ENCODE peak calls at places on chromosomes 7 and 10, in ten cellular contexts. N is psoas muscle, K is GM06990, D is bronchial epithelial cell, A is endodermal cell, T is pancreas, M is testis, W is GM23338, Z is Panc1, B is IMR-90. L is an unnamed sample. For H3K36me3, the result is how much of the 10 kb centered on the place peaks cover.

GRCh38 chr10:77680811-77681210 is 43.2 kb upstream of the KCNMA1 start:
- DNase-seq in N (no peak), K (no peak), D (no peak), A (peak), T (no peak), M (no peak), W (no peak), Z (no peak), B (no peak), L (no peak)

GRCh38 chr7:28879105-28879504 is 79.0 kb downstream of the TRIL start:
- DNase-seq in N (no peak), K (no peak), D (no peak), A (no peak), T (no peak), M (no peak), W (no peak), Z (no peak), B (no peak), L (no peak)

GRCh38 chr7:127041689-127042452 is 210.9 kb downstream of the GRM8 start:
- DNase-seq in N (no peak), K (no peak), D (no peak), A (no peak), T (no peak), M (no peak), W (no peak), Z (no peak), B (no peak), L (no peak)

GRCh38 chr7:136144182-136144581 is 167.0 kb upstream of the MTPN start:
- DNase-seq in N (no peak), K (no peak), D (no peak), A (no peak), T (no peak), M (no peak), W (no peak), Z (no peak), B (no peak), L (no peak)

GRCh38 chr10:235921-236320 is 100.7 kb downstream of the ZMYND11 start:
- DNase-seq in N (no peak), K (no peak), D (no peak), A (no peak), T (no peak), M (no peak), W (no peak), Z (no peak), B (no peak), L (no peak)

GRCh38 chr10:44010873-44011602 is 362.4 kb upstream of the ZNF32 start:
- DNase-seq in N (no peak), K (peak), D (peak), A (no peak), T (no peak), M (no peak), W (no peak), Z (no peak), B (peak), L (no peak)

GRCh38 chr10:62130948-62131347 is 137.7 kb downstream of the RTKN2 start:
- DNase-seq in N (no peak), K (no peak), D (peak), A (no peak), T (no peak), M (no peak), W (no peak), Z (no peak), B (peak), L (no peak)

GRCh38 chr10:124578231-124579002 is 116.8 kb downstream of the LHPP start:
- DNase-seq in N (peak), K (no peak), D (no peak), A (no peak), T (no peak), M (no peak), W (no peak), Z (no peak), B (no peak), L (peak)

GRCh38 chr7:114051871-114052324 is 133.1 kb upstream of the PPP1R3A start:
- DNase-seq in N (no peak), K (peak), D (no peak), A (no peak), T (no peak), M (no peak), W (no peak), Z (no peak), B (no peak), L (no peak)

GRCh38 chr7:49001610-49002033 is 77.3 kb downstream of the CDC14C start:
- DNase-seq in N (no peak), K (peak), D (peak), A (peak), T (peak), M (peak), W (peak), Z (peak), B (no peak), L (peak)

GRCh38 chr10:7826971-7827370 is 8.7 kb downstream of the TAF3 start:
- DNase-seq in N (no peak), K (no peak), D (peak), A (peak), T (peak), M (peak), W (peak), Z (no peak), B (peak), L (peak)

GRCh38 chr10:66586897-66587679 is 338.7 kb upstream of the LRRTM3 start:
- DNase-seq in N (no peak), K (no peak), D (no peak), A (no peak), T (no peak), M (no peak), W (no peak), Z (no peak), B (no peak), L (no peak)

GRCh38 chr7:150355666-150356059 is 13.0 kb upstream of the REPIN1 start:
- DNase-seq in N (no peak), K (no peak), D (no peak), A (no peak), T (no peak), M (no peak), W (no peak), Z (no peak), B (no peak), L (no peak)

GRCh38 chr10:84254552-84255137 is 9.8 kb downstream of the RGR start:
- DNase-seq in N (no peak), K (no peak), D (no peak), A (no peak), T (no peak), M (no peak), W (no peak), Z (no peak), B (no peak), L (no peak)

GRCh38 chr10:70462349-70462984 is 16.1 kb upstream of the PALD1 start:
- DNase-seq in N (peak), K (no peak), D (peak), A (peak), T (peak), M (peak), W (no peak), Z (no peak), B (no peak), L (no peak)

GRCh38 chr10:48519731-48520506 is 85.0 kb downstream of the ARHGAP22 start:
- DNase-seq in N (no peak), K (no peak), D (no peak), A (peak), T (no peak), M (no peak), W (no peak), Z (no peak), B (no peak), L (no peak)

GRCh38 chr7:83732305-83732704 is 83.4 kb upstream of the SEMA3E start:
- DNase-seq in N (no peak), K (no peak), D (no peak), A (no peak), T (no peak), M (no peak), W (no peak), Z (no peak), B (no peak), L (no peak)

GRCh38 chr10:70893227-70894006 is 5.1 kb upstream of the PCBD1 start:
- DNase-seq in N (no peak), K (no peak), D (no peak), A (peak), T (no peak), M (no peak), W (no peak), Z (no peak), B (no peak), L (peak)

GRCh38 chr7:19713676-19714075 is 4.8 kb upstream of the POLR1F start:
- DNase-seq in N (no peak), K (no peak), D (peak), A (peak), T (peak), M (peak), W (peak), Z (peak), B (peak), L (no peak)

GRCh38 chr10:116765549-116766162 is 23.3 kb upstream of the HSPA12A start:
- DNase-seq in N (no peak), K (no peak), D (no peak), A (no peak), T (peak), M (peak), W (peak), Z (no peak), B (no peak), L (peak)

GRCh38 chr7:90869335-90869734 is 273.2 kb downstream of the CDK14 start:
- DNase-seq in N (no peak), K (no peak), D (no peak), A (no peak), T (no peak), M (no peak), W (no peak), Z (no peak), B (no peak), L (no peak)

GRCh38 chr10:30625110-30625509 is 4.4 kb downstream of the LYZL2 start:
- DNase-seq in N (no peak), K (no peak), D (no peak), A (no peak), T (no peak), M (no peak), W (no peak), Z (no peak), B (peak), L (no peak)

GRCh38 chr7:52017802-52018679 is 701.4 kb upstream of the COBL start:
- DNase-seq in N (no peak), K (no peak), D (no peak), A (peak), T (peak), M (peak), W (peak), Z (peak), B (no peak), L (peak)

GRCh38 chr10:63120554-63120953 is 12.6 kb upstream of the NRBF2 start:
- DNase-seq in N (no peak), K (no peak), D (no peak), A (no peak), T (no peak), M (no peak), W (no peak), Z (no peak), B (peak), L (no peak)

GRCh38 chr7:64881461-64882287 is 21.4 kb upstream of the ZNF273 start:
- DNase-seq in N (no peak), K (no peak), D (no peak), A (peak), T (no peak), M (no peak), W (no peak), Z (no peak), B (no peak), L (no peak)

GRCh38 chr10:79142064-79142491 is 73.3 kb downstream of the ZMIZ1 start:
- DNase-seq in N (no peak), K (no peak), D (no peak), A (no peak), T (no peak), M (no peak), W (no peak), Z (no peak), B (peak), L (no peak)

GRCh38 chr7:108254259-108254658 is 124.1 kb upstream of the LAMB4 start:
- DNase-seq in N (no peak), K (no peak), D (no peak), A (no peak), T (no peak), M (no peak), W (no peak), Z (no peak), B (no peak), L (no peak)

GRCh38 chr7:81173766-81174281 is 255.0 kb upstream of the SEMA3C start:
- DNase-seq in N (no peak), K (no peak), D (peak), A (no peak), T (peak), M (no peak), W (peak), Z (peak), B (peak), L (no peak)

GRCh38 chr7:136617176-136617575 is 251.3 kb upstream of the CHRM2 start:
- DNase-seq in N (no peak), K (no peak), D (no peak), A (no peak), T (no peak), M (no peak), W (no peak), Z (no peak), B (peak), L (no peak)

GRCh38 chr7:108813247-108814014 is 243.8 kb downstream of the DNAJB9 start:
- DNase-seq in N (no peak), K (no peak), D (no peak), A (no peak), T (no peak), M (no peak), W (peak), Z (no peak), B (no peak), L (no peak)

GRCh38 chr7:55550010-55550409 is 22.3 kb downstream of the VOPP1 start:
- DNase-seq in N (no peak), K (no peak), D (no peak), A (peak), T (peak), M (no peak), W (no peak), Z (no peak), B (no peak), L (no peak)

GRCh38 chr7:41993173-41993867 is 243.7 kb downstream of the GLI3 start:
- DNase-seq in N (no peak), K (no peak), D (no peak), A (no peak), T (no peak), M (no peak), W (no peak), Z (no peak), B (peak), L (no peak)

GRCh38 chr7:100965723-100966541 is 3.4 kb upstream of the MUC12 start:
- DNase-seq in N (peak), K (peak), D (peak), A (peak), T (peak), M (peak), W (peak), Z (no peak), B (no peak), L (peak)

GRCh38 chr10:126902157-126902556 is 3.1 kb upstream of the DOCK1 start:
- DNase-seq in N (no peak), K (no peak), D (peak), A (no peak), T (no peak), M (no peak), W (no peak), Z (peak), B (peak), L (no peak)

GRCh38 chr10:126893841-126894240 is 11.4 kb upstream of the DOCK1 start:
- DNase-seq in N (no peak), K (no peak), D (no peak), A (no peak), T (no peak), M (no peak), W (no peak), Z (no peak), B (no peak), L (no peak)

GRCh38 chr10:126895214-126895781 is 9.9 kb upstream of the DOCK1 start:
- DNase-seq in N (no peak), K (no peak), D (no peak), A (no peak), T (peak), M (no peak), W (no peak), Z (no peak), B (no peak), L (no peak)

GRCh38 chr10:126903646-126904360 is 1.4 kb upstream of the DOCK1 start:
- DNase-seq in N (no peak), K (no peak), D (no peak), A (no peak), T (no peak), M (no peak), W (no peak), Z (no peak), B (no peak), L (no peak)

GRCh38 chr10:126898460-126898859 is 6.8 kb upstream of the DOCK1 start:
- DNase-seq in N (no peak), K (no peak), D (no peak), A (no peak), T (no peak), M (no peak), W (no peak), Z (no peak), B (no peak), L (no peak)
- H3K4me3 ChIP-seq in N (no peak), K (no peak), D (no peak), A (no peak), T (no peak), M (no peak), W (no peak), Z (no peak), B (no peak), L (no peak)

GRCh38 chr7:30583181-30583580 is 11.5 kb upstream of the GARS1 start:
- DNase-seq in N (no peak), K (no peak), D (no peak), A (no peak), T (no peak), M (no peak), W (no peak), Z (no peak), B (no peak), L (no peak)
- H3K36me3 ChIP-seq in N (under half), K (under half), D (under half), A (under half), T (under half), M (under half), W (under half), Z (under half), B (under half), L (under half)

DNA sequence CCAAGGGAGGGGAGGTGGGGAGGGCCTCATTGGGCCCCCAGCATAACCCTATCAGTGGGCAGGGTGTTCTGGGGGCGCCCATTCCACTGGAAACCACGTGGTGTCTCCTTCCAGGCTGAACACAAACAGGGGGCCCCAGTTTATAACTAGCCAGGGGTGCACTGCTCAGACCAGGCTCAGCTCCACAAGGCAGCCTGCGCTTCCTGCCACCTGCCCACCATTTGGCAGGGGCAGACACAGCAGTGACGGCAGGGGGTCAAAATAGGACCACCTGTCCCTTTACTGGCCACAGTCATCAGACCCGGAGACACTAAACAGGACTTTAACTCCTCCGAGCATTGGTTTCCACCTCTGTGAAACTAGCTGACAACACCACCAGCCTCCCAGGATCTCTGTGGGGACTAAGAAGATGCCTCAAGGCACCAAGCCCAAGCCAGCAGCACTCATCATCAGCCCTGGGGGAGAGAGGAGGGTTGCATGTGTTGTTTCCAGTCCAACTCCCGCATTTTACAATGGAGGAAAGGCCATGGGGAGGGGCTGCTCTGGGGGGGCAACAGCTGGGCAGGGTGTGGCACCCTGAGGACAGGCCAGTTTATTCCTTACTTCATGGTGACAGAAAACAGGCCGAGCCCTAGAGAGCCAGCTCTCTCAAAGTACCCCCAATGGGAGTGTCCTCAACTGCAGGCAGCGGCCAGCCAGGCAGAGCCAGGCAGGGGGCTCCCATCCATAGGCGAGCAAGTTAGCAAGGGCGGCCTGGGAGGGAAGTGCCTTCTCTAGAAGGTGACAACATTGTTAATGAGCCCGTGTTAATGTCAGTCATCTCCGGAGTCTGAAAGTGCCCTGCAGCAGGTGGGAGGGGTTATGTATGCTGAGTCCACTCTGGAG is 127.6 kb downstream of the TNS3 start:
- DNase-seq in N (no peak), K (no peak), D (no peak), A (peak), T (no peak), M (no peak), W (no peak), Z (no peak), B (peak), L (no peak)
- H3K4me3 ChIP-seq in N (no peak), K (no peak), D (no peak), A (no peak), T (no peak), M (no peak), W (no peak), Z (no peak), B (no peak), L (no peak)

DNA sequence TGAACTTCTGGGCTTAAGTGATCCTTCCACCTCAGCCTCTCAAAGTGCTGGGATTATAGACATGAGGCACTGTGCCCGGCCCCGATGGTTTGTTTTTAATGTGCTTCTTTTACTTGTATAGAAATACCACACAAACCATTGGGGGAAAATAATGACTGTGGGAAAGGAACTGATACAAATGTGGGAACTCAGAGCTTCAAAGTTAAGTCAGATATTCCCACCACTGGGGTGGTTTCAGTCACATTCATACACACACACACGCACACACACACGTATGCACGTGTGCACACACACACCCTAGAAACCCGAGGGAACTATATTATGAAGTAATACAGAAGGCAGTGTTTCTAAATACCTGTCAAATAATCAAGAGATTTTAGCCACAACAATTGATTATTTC is 17.0 kb downstream of the CPA4 start:
- DNase-seq in N (no peak), K (peak), D (no peak), A (no peak), T (no peak), M (no peak), W (no peak), Z (no peak), B (no peak), L (no peak)
- H3K36me3 ChIP-seq in N (under half), K (under half), D (under half), A (under half), T (under half), M (under half), W (under half), Z (under half), B (under half), L (under half)

DNA sequence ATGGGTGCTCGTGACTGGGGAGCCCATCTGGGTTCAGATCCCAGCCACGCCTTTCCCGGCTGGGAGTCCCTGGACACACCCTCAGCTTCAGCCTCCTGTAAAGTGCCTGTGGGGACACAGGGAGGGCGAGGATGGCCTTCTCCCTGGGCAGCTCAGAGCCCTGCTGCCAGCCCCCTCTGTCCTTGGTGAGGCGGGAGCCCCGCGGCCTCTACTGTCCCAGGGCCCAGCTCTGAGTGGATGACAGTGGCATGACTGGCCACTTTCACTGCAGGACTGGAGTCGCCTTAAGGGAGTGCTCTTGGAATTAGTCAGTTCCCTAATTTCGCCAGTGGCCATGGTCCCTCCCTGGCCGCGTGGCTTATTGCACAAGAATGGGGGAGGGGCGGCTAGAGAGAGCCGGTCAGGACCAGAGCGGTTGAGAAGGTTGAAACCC is 4.6 kb downstream of the BRI3 start:
- DNase-seq in N (peak), K (no peak), D (peak), A (no peak), T (peak), M (peak), W (no peak), Z (no peak), B (peak), L (peak)
- H3K4me3 ChIP-seq in N (peak), K (no peak), D (no peak), A (no peak), T (no peak), M (no peak), W (no peak), Z (peak), B (no peak), L (no peak)

GRCh38 chr10:97485647-97486281 is 12.5 kb downstream of the MMS19 start:
- DNase-seq in N (no peak), K (no peak), D (no peak), A (no peak), T (no peak), M (no peak), W (no peak), Z (no peak), B (no peak), L (no peak)
- H3K36me3 ChIP-seq in N (under half), K (under half), D (under half), A (under half), T (under half), M (under half), W (under half), Z (under half), B (under half), L (under half)

DNA sequence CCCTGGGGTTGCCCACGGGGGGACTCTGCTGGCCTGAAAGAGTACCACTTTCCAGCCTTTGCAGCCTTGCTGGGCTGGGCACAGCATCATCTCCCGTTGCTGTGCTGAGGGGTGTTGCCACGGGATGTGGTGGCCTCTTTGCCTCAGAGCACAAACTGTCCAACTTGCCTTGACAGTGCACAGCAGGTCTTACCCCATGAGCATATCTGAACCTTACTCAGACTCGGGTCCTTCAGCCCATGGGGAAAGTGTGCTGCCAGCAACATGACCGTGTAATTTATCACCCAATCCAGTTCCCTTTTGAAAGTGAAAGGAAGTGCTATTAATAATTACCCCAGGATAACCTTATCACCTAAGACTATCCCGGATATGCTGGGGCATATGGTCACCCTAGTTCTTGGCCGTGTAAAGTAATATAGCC is 46.8 kb downstream of the TBXAS1 start:
- DNase-seq in N (no peak), K (no peak), D (no peak), A (no peak), T (peak), M (no peak), W (no peak), Z (no peak), B (no peak), L (no peak)
- H3K4me3 ChIP-seq in N (no peak), K (no peak), D (no peak), A (no peak), T (no peak), M (no peak), W (no peak), Z (no peak), B (no peak), L (no peak)